ENCODE peak calls at places on chromosomes 11 and 22, in six cellular contexts. Z is endodermal cell, G is NB4, B is NCI-H524, Q is ELR, Y is HEK293T. D is an unnamed sample.

GRCh38 chr22:27990879-27991278 is 71.8 kb upstream of the PITPNB start:
- DNase-seq in Z (peak), G (peak), B (no peak), Q (peak), Y (peak), D (peak)

GRCh38 chr11:108693852-108694251 is 29.0 kb downstream of the DDX10 start:
- DNase-seq in Z (no peak), G (no peak), B (no peak), Q (peak), Y (no peak), D (no peak)

GRCh38 chr11:119999220-119999619 is 138.7 kb downstream of the TRIM29 start:
- DNase-seq in Z (peak), G (peak), B (no peak), Q (peak), Y (no peak), D (peak)

GRCh38 chr11:86519064-86519911 is 144.6 kb downstream of the CCDC81 start:
- DNase-seq in Z (no peak), G (no peak), B (no peak), Q (peak), Y (no peak), D (no peak)

GRCh38 chr11:57597971-57598830 is 716 bp downstream of the SERPING1 start:
- DNase-seq in Z (peak), G (no peak), B (no peak), Q (peak), Y (peak), D (peak)

GRCh38 chr22:33350961-33351360 is 292.8 kb upstream of the SYN3 start:
- DNase-seq in Z (no peak), G (no peak), B (no peak), Q (no peak), Y (no peak), D (no peak)

GRCh38 chr11:2158291-2158737 is 2.7 kb downstream of the INS start:
- DNase-seq in Z (no peak), G (no peak), B (no peak), Q (no peak), Y (no peak), D (no peak)

GRCh38 chr22:39421691-39422090 is 22.1 kb downstream of the TAB1 start:
- DNase-seq in Z (no peak), G (no peak), B (no peak), Q (no peak), Y (no peak), D (no peak)

GRCh38 chr22:38249803-38250641 is 22.8 kb downstream of the TMEM184B start:
- DNase-seq in Z (no peak), G (no peak), B (no peak), Q (no peak), Y (no peak), D (no peak)

GRCh38 chr11:11072067-11072466 is 214.2 kb upstream of the ZBED5 start:
- DNase-seq in Z (peak), G (no peak), B (no peak), Q (no peak), Y (no peak), D (peak)

GRCh38 chr11:61534901-61535839 is 26.6 kb downstream of the LRRC10B start:
- DNase-seq in Z (no peak), G (no peak), B (no peak), Q (no peak), Y (no peak), D (no peak)

GRCh38 chr11:33588056-33588455 is 112.6 kb downstream of the C11orf91 start:
- DNase-seq in Z (no peak), G (no peak), B (no peak), Q (peak), Y (no peak), D (peak)

GRCh38 chr11:81870066-81870412 is 863.6 kb downstream of the FAM181B start:
- DNase-seq in Z (no peak), G (no peak), B (no peak), Q (no peak), Y (no peak), D (no peak)

GRCh38 chr11:77401486-77402217 is 72.2 kb downstream of the PAK1 start:
- DNase-seq in Z (no peak), G (peak), B (peak), Q (no peak), Y (no peak), D (no peak)

GRCh38 chr11:134664863-134665535 is 253.0 kb upstream of the B3GAT1 start:
- DNase-seq in Z (peak), G (no peak), B (no peak), Q (no peak), Y (no peak), D (no peak)

GRCh38 chr22:21807545-21807944 is 59.9 kb downstream of the MAPK1 start:
- DNase-seq in Z (no peak), G (no peak), B (no peak), Q (no peak), Y (no peak), D (no peak)

GRCh38 chr22:31343235-31344191 is 2.6 kb downstream of the PATZ1 start:
- DNase-seq in Z (peak), G (peak), B (peak), Q (peak), Y (no peak), D (peak)

GRCh38 chr11:46380340-46381045 is 976 bp upstream of the MDK start:
- DNase-seq in Z (peak), G (peak), B (no peak), Q (peak), Y (peak), D (peak)

GRCh38 chr11:35059040-35059439 is 79.9 kb upstream of the CD44 start:
- DNase-seq in Z (no peak), G (peak), B (no peak), Q (no peak), Y (no peak), D (no peak)

GRCh38 chr22:25420925-25421904 is 143.3 kb upstream of the GRK3 start:
- DNase-seq in Z (peak), G (peak), B (peak), Q (no peak), Y (no peak), D (peak)

GRCh38 chr11:72681226-72682153 is 7.3 kb upstream of the PDE2A start:
- DNase-seq in Z (no peak), G (peak), B (no peak), Q (no peak), Y (no peak), D (no peak)

GRCh38 chr22:21961886-21962654 is 9.4 kb upstream of the PPM1F start:
- DNase-seq in Z (peak), G (no peak), B (no peak), Q (peak), Y (no peak), D (no peak)

GRCh38 chr11:8693010-8693551 is 10.5 kb downstream of the RPL27A start:
- DNase-seq in Z (no peak), G (no peak), B (no peak), Q (peak), Y (no peak), D (no peak)

GRCh38 chr11:106449756-106450155 is 372.3 kb downstream of the AASDHPPT start:
- DNase-seq in Z (no peak), G (no peak), B (no peak), Q (no peak), Y (no peak), D (no peak)

GRCh38 chr22:29994941-29995340 is 85.3 kb upstream of the HORMAD2 start:
- DNase-seq in Z (no peak), G (no peak), B (no peak), Q (peak), Y (no peak), D (no peak)

GRCh38 chr11:74162688-74163467 is 7.9 kb downstream of the C2CD3 start:
- DNase-seq in Z (no peak), G (no peak), B (no peak), Q (no peak), Y (no peak), D (no peak)

GRCh38 chr11:114317738-114318137 is 21.5 kb downstream of the NNMT start:
- DNase-seq in Z (peak), G (peak), B (no peak), Q (peak), Y (peak), D (peak)

GRCh38 chr11:95569207-95569606 is 220.4 kb downstream of the FAM76B start:
- DNase-seq in Z (no peak), G (no peak), B (no peak), Q (no peak), Y (no peak), D (no peak)

GRCh38 chr11:56948991-56949390 is 39.7 kb upstream of the OR5AK2 start:
- DNase-seq in Z (no peak), G (no peak), B (no peak), Q (no peak), Y (no peak), D (no peak)

GRCh38 chr11:2834893-2835767 is 50.4 kb downstream of the CDKN1C start:
- DNase-seq in Z (peak), G (no peak), B (no peak), Q (peak), Y (no peak), D (no peak)

GRCh38 chr22:40178417-40179409 is 988 bp downstream of the TNRC6B start:
- DNase-seq in Z (peak), G (peak), B (peak), Q (peak), Y (no peak), D (peak)

GRCh38 chr22:45678961-45679912 is 7.6 kb downstream of the ATXN10 start:
- DNase-seq in Z (no peak), G (peak), B (no peak), Q (peak), Y (no peak), D (no peak)

GRCh38 chr11:64677441-64678023 is 45.5 kb downstream of the NRXN2 start:
- DNase-seq in Z (no peak), G (no peak), B (peak), Q (no peak), Y (no peak), D (no peak)